ENCODE peak calls at places on chromosomes 13 and 19, in seven cellular contexts. B is bronchial epithelial cell, X is fibroblast of lung, U is neural progenitor cell, E is IMR-90, M is left ventricle myocardium inferior, H is right atrium auricular region. A is an unnamed sample.

GRCh38 chr19:19179548-19180441 is 9.7 kb upstream of the MEF2B start:
- DNase-seq in E (no peak), B (no peak), X (no peak), H (no peak), U (no peak), M (no peak), A (peak)

GRCh38 chr13:98821372-98822237 is 69.1 kb upstream of the SLC15A1 start:
- DNase-seq in X (peak), U (no peak), B (no peak), E (no peak), H (no peak), M (no peak), A (no peak)

GRCh38 chr19:19552811-19553210 is 14.7 kb downstream of the CILP2 start:
- DNase-seq in H (no peak), B (no peak), X (peak), M (no peak), E (no peak), U (peak), A (peak)

GRCh38 chr19:1066748-1067340 is at the start of gene ARHGAP45:
- DNase-seq in M (no peak), H (no peak), E (no peak), X (no peak), U (peak), B (no peak), A (no peak)

GRCh38 chr13:75492389-75492788 is 10.4 kb upstream of the TBC1D4 start:
- DNase-seq in B (no peak), E (peak), H (no peak), U (no peak), X (peak), M (no peak), A (no peak)

GRCh38 chr13:45474584-45475454 is 10.1 kb downstream of the COG3 start:
- DNase-seq in H (no peak), X (no peak), E (no peak), B (no peak), U (no peak), M (no peak), A (no peak)

GRCh38 chr13:94020833-94021232 is 458.6 kb downstream of the DCT start:
- DNase-seq in B (peak), H (no peak), X (peak), E (peak), M (no peak), U (no peak), A (peak)

GRCh38 chr13:29161653-29162052 is 341.5 kb downstream of the MTUS2 start:
- DNase-seq in E (no peak), M (no peak), X (no peak), B (no peak), U (no peak), H (no peak), A (peak)

GRCh38 chr13:114064516-114065140 is 67.8 kb downstream of the RASA3 start:
- DNase-seq in B (no peak), E (peak), M (peak), U (peak), H (no peak), X (peak), A (no peak)

GRCh38 chr13:24865158-24865557 is 101.2 kb downstream of the RNF17 start:
- DNase-seq in M (no peak), B (peak), E (peak), H (no peak), U (no peak), X (peak), A (no peak)

GRCh38 chr13:79258489-79258888 is 147.6 kb downstream of the RBM26 start:
- DNase-seq in M (no peak), E (no peak), H (no peak), U (no peak), X (no peak), B (no peak), A (no peak)

GRCh38 chr13:52703482-52703881 is 36.1 kb downstream of the CNMD start:
- DNase-seq in E (no peak), M (no peak), H (no peak), X (no peak), B (no peak), U (no peak), A (peak)

GRCh38 chr13:99380402-99380801 is 73.2 kb upstream of the GPR183 start:
- DNase-seq in U (no peak), H (no peak), M (no peak), B (no peak), E (no peak), X (no peak), A (no peak)

GRCh38 chr13:112616586-112617381 is 28.8 kb upstream of the TUBGCP3 start:
- DNase-seq in X (peak), M (no peak), B (peak), U (peak), E (peak), H (peak), A (no peak)

GRCh38 chr13:108326318-108326717 is 56.8 kb downstream of the TNFSF13B start:
- DNase-seq in B (no peak), E (no peak), U (no peak), M (no peak), H (no peak), X (no peak), A (no peak)

GRCh38 chr19:7748756-7749155 is 1.4 kb upstream of the CD209 start:
- DNase-seq in H (no peak), B (peak), E (peak), U (no peak), X (no peak), M (no peak), A (peak)

GRCh38 chr19:49567722-49568454 is 12.5 kb downstream of the NOSIP start:
- DNase-seq in B (no peak), M (no peak), H (no peak), X (peak), U (no peak), E (no peak), A (peak)

GRCh38 chr19:6076675-6077463 is 33.4 kb downstream of the RFX2 start:
- DNase-seq in U (no peak), E (peak), M (no peak), X (peak), H (no peak), B (peak), A (peak)

GRCh38 chr13:91546865-91547264 is 148.4 kb downstream of the GPC5 start:
- DNase-seq in U (no peak), M (no peak), H (no peak), X (peak), B (peak), E (peak), A (no peak)

GRCh38 chr13:41386206-41386605 is 71.1 kb upstream of the RGCC start:
- DNase-seq in B (no peak), U (no peak), M (no peak), E (no peak), H (no peak), X (no peak), A (no peak)

GRCh38 chr13:106617561-106617960 is 49.6 kb upstream of the ARGLU1 start:
- DNase-seq in B (peak), H (no peak), E (peak), M (no peak), X (no peak), U (peak), A (peak)

GRCh38 chr19:44607049-44607448 is 6.3 kb upstream of the IGSF23 start:
- DNase-seq in B (peak), H (no peak), X (peak), E (peak), U (no peak), M (no peak), A (peak)

GRCh38 chr13:113407531-113408393 is 43.8 kb upstream of the GRTP1 start:
- DNase-seq in X (no peak), U (peak), M (no peak), H (no peak), B (no peak), E (no peak), A (peak)

GRCh38 chr13:114099918-114100445 is 32.4 kb downstream of the RASA3 start:
- DNase-seq in E (peak), B (peak), M (no peak), H (peak), U (peak), X (peak), A (peak)

GRCh38 chr13:75771818-75772217 is 135.7 kb downstream of the LMO7 start:
- DNase-seq in H (no peak), X (peak), U (no peak), M (no peak), E (peak), B (peak), A (peak)

GRCh38 chr13:21997726-21998125 is 326.9 kb downstream of the FGF9 start:
- DNase-seq in E (no peak), U (no peak), M (no peak), B (no peak), H (peak), X (no peak), A (no peak)

GRCh38 chr19:18452386-18452785 is 14.5 kb upstream of the ISYNA1 start:
- DNase-seq in X (no peak), H (no peak), M (no peak), U (no peak), B (no peak), E (no peak), A (no peak)

GRCh38 chr19:41774515-41774980 is 19.2 kb downstream of the CEACAM6 start:
- DNase-seq in E (no peak), B (peak), U (no peak), H (no peak), X (no peak), M (no peak), A (no peak)

GRCh38 chr13:59480398-59480797 is 683.3 kb downstream of the DIAPH3 start:
- DNase-seq in U (no peak), B (no peak), M (no peak), H (no peak), E (no peak), X (no peak), A (no peak)

GRCh38 chr19:49790866-49791265 is 22.2 kb downstream of the FUZ start:
- DNase-seq in X (peak), M (peak), E (peak), U (no peak), H (no peak), B (no peak), A (peak)

GRCh38 chr13:25447396-25447795 is 75.6 kb downstream of the ATP8A2 start:
- DNase-seq in X (no peak), E (no peak), B (no peak), U (no peak), M (no peak), H (no peak), A (no peak)

GRCh38 chr19:27955484-27955883 is 1257.5 kb downstream of the UQCRFS1 start:
- DNase-seq in U (no peak), X (no peak), E (no peak), M (no peak), H (no peak), B (no peak), A (no peak)

GRCh38 chr13:49400755-49401659 is 42.9 kb downstream of the CAB39L start:
- DNase-seq in E (peak), U (peak), X (peak), M (no peak), B (peak), H (no peak), A (no peak)
- H3K4me3 ChIP-seq in E (peak), U (no peak), X (peak), M (peak), B (no peak), H (peak), A (peak)

DNA sequence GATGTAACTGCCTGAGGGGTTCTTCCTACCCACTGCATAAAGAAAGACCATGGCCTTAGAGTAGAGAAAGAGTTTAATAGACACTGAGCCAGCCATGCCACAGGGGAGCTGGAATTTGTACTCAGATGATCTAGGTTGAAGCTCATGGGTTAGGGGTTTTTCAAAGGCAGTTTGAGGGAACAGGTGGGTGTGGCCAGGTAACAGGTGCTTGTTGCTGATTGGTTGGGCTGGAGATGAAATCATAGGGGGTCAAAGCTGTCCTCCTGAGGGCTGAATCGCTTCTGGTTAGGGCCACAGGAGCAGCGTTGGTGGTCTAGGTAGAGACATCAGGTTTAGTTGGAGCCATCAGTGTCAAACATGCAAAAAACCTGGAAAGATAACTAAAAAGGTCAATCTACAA is 59.2 kb upstream of the CSNK1A1L start:
- DNase-seq in X (no peak), M (no peak), B (no peak), U (no peak), E (no peak), H (no peak), A (no peak)
- H3K4me3 ChIP-seq in X (no peak), M (no peak), B (no peak), U (no peak), E (no peak), H (no peak), A (no peak)

GRCh38 chr19:3950871-3951861 is 18.3 kb downstream of the NMRK2 start:
- DNase-seq in H (no peak), E (no peak), X (peak), M (peak), B (no peak), U (no peak), A (peak)
- H3K4me3 ChIP-seq in H (peak), E (no peak), X (no peak), M (peak), B (no peak), U (no peak), A (no peak)

GRCh38 chr13:64684108-64684507 is 2546.0 kb downstream of the PCDH9 start:
- DNase-seq in B (no peak), M (no peak), U (no peak), E (no peak), H (no peak), X (no peak), A (no peak)

GRCh38 chr13:64688893-64689677 is 2541.1 kb downstream of the PCDH9 start:
- DNase-seq in X (peak), M (no peak), E (peak), H (no peak), U (no peak), B (peak), A (no peak)

GRCh38 chr13:64680739-64681138 is 2549.4 kb downstream of the PCDH9 start:
- DNase-seq in H (no peak), B (peak), E (no peak), M (no peak), X (no peak), U (no peak), A (no peak)

GRCh38 chr13:64684685-64685431 is 2545.3 kb downstream of the PCDH9 start:
- DNase-seq in M (no peak), U (no peak), H (no peak), X (no peak), E (peak), B (no peak), A (no peak)
- H3K4me3 ChIP-seq in M (no peak), U (no peak), H (no peak), X (no peak), E (no peak), B (no peak), A (no peak)

GRCh38 chr13:33543089-33543459 is 257.5 kb upstream of the STARD13 start:
- DNase-seq in H (no peak), U (no peak), X (no peak), B (no peak), E (no peak), M (no peak), A (peak)
- H3K4me3 ChIP-seq in H (peak), U (peak), X (peak), B (peak), E (peak), M (peak), A (peak)

GRCh38 chr13:26503826-26504594 is 53.5 kb upstream of the WASF3 start:
- DNase-seq in X (no peak), U (no peak), H (no peak), B (no peak), E (no peak), M (no peak), A (no peak)

GRCh38 chr13:26513931-26514330 is 43.6 kb upstream of the WASF3 start:
- DNase-seq in B (no peak), U (no peak), H (no peak), M (no peak), E (no peak), X (no peak), A (no peak)

GRCh38 chr13:26509491-26509890 is 48.0 kb upstream of the WASF3 start:
- DNase-seq in M (no peak), H (no peak), B (no peak), X (no peak), U (no peak), E (no peak), A (no peak)

GRCh38 chr13:26508885-26509284 is 48.6 kb upstream of the WASF3 start:
- DNase-seq in M (peak), U (no peak), X (peak), H (peak), B (peak), E (peak), A (peak)
- H3K4me3 ChIP-seq in M (no peak), U (no peak), X (no peak), H (no peak), B (no peak), E (no peak), A (no peak)

DNA sequence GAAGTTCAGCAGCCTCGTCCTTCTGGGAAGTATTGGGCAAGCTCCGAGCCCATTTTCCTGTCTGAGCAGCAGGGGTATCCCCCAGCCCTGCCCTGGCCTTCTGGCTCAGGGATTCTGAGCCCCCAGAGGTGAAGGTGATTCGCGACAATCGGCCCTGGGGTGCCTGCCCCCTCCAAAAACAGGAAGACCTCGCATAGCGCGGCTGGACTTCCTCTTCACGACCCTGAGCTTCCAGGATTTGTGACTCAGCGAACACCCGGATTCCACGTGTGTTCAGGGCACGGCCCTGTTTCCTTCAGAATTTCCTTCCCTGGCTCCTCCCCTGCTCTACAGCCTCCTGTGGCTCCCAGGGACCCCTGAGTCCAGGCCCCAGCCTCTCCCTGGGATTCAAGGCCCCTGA is at the start of gene SEMA6B:
- DNase-seq in M (peak), H (peak), B (no peak), E (no peak), X (no peak), U (no peak), A (no peak)
- H3K4me3 ChIP-seq in M (peak), H (peak), B (no peak), E (no peak), X (no peak), U (no peak), A (no peak)

DNA sequence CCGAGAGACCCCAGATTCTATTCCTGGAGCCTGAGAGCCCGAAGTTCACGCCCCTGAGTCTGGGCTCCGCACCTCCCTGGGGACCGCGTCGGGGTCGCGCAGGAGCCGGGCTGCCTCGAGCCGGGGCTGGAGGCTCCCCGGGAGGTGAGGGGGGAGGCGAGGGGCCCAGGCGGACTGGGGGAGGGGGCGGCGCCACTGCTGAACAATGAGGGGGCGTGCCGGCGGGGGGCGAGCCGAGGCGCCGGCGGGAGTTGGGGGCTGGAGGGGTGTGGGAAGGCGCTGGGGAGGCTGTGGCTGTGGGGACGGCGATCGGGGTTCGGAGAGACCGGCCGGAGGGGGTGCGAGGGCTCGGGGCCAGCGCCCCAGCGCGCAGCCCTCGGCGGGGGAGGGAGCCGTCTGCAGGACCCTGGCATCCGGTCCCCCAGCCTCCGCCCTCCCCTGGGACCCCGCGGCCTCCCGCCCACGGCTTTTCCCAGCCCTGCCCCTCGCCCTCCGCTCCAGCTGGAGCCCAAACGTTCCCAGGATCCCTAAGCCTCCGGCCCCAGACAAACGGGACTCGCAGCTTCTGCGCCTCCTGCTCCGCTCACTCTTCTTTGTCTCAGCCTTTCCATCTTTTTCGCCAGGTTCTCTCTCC is 917 bp downstream of the PLEKHG2 start:
- DNase-seq in H (no peak), X (peak), U (peak), M (peak), B (no peak), E (peak), A (peak)
- H3K4me3 ChIP-seq in H (peak), X (peak), U (peak), M (peak), B (peak), E (peak), A (peak)

DNA sequence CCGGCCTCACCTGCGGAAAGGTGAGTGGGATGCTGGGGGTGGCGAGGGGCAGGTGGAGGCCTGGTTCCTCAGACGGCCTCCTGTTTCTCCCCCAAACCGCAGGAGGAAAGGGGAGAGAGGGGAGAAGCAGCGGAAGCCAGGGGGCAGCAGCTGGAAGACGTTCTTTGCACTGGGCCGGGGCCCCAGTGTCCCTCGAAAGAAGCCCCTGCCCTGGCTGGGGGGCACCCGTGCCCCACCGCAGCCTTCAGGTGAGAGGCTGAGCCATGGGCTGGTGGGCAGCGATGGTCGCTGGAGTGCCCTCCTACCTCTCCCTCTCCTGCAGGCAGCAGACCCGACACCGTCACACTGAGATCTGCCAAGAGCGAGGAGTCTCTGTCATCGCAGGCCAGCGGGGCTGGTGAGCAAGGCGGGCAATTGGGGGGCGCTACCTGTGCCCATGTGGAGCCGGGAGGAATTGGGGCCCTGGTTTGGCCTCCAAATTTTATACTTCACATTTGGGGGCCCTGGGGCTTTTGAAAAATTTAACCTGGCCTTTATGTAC is 9.8 kb downstream of the ARHGAP33 start:
- DNase-seq in U (no peak), E (no peak), M (no peak), X (no peak), B (no peak), H (no peak), A (peak)
- H3K4me3 ChIP-seq in U (peak), E (no peak), M (no peak), X (no peak), B (no peak), H (no peak), A (no peak)

GRCh38 chr13:33536639-33537425 is 251.3 kb upstream of the STARD13 start:
- DNase-seq in U (no peak), H (no peak), X (peak), M (no peak), B (peak), E (peak), A (peak)
- H3K4me3 ChIP-seq in U (no peak), H (no peak), X (peak), M (no peak), B (no peak), E (no peak), A (peak)